ENCODE peak calls at places on chromosomes 7 and 10, in eight cellular contexts. D is fibroblast of lung; K is left ventricle myocardium inferior; U is uterus; C is CD8-positive, alpha-beta memory T cell; N is ovary; I is Peyer's patch; B is heart right ventricle. G is an unnamed sample.

GRCh38 chr10:88482220-88482619 is 100.9 kb downstream of the RNLS start:
- DNase-seq in D (no peak), C (no peak), N (no peak), K (no peak), I (no peak), U (no peak), B (no peak), G (no peak)

GRCh38 chr7:27184342-27185012 is 555 bp downstream of the HOXA11 start:
- DNase-seq in C (no peak), B (no peak), N (peak; percentile 21), K (no peak), D (peak; percentile 15), U (peak; percentile 51), I (peak; percentile 64), G (no peak)

GRCh38 chr10:61779950-61780659 is 117.4 kb downstream of the CABCOCO1 start:
- DNase-seq in U (peak; percentile 62), K (no peak), C (peak; percentile 0), N (no peak), B (peak; percentile 29), I (peak; percentile 62), D (peak; percentile 94), G (no peak)

GRCh38 chr7:37035631-37036030 is 311.3 kb upstream of the AOAH start:
- DNase-seq in D (no peak), B (no peak), I (no peak), U (no peak), K (no peak), N (no peak), C (no peak), G (no peak)

GRCh38 chr10:13338337-13339128 is 9.6 kb downstream of the SEPHS1 start:
- DNase-seq in U (no peak), K (no peak), I (no peak), C (no peak), D (peak; percentile 24), N (no peak), B (no peak), G (no peak)

GRCh38 chr10:17756557-17757208 is 4.7 kb downstream of the TMEM236 start:
- DNase-seq in B (no peak), C (no peak), K (no peak), N (no peak), U (no peak), I (no peak), D (no peak), G (no peak)

GRCh38 chr10:32893431-32893830 is 64.6 kb downstream of the ITGB1 start:
- DNase-seq in I (no peak), N (no peak), U (no peak), K (no peak), B (no peak), C (no peak), D (no peak), G (no peak)

GRCh38 chr7:20299647-20300312 is 30.9 kb upstream of the ITGB8 start:
- DNase-seq in N (no peak), D (peak; percentile 51), I (no peak), C (no peak), U (no peak), B (no peak), K (no peak), G (no peak)

GRCh38 chr10:30374353-30374752 is 25.3 kb upstream of the MTPAP start:
- DNase-seq in C (no peak), D (no peak), K (no peak), I (no peak), N (no peak), B (no peak), U (no peak), G (no peak)

GRCh38 chr7:47008461-47008860 is 573.5 kb downstream of the TNS3 start:
- DNase-seq in N (no peak), B (no peak), K (no peak), U (no peak), D (peak; percentile 10), C (no peak), I (no peak), G (no peak)

GRCh38 chr7:44236333-44236728 is 35.6 kb downstream of the YKT6 start:
- DNase-seq in I (no peak), N (no peak), K (no peak), C (no peak), U (no peak), B (no peak), D (no peak), G (no peak)

GRCh38 chr7:101021703-101022102 is 1.8 kb downstream of the MUC17 start:
- DNase-seq in B (no peak), N (no peak), K (no peak), C (no peak), I (peak; percentile 88), U (no peak), D (no peak), G (no peak)

GRCh38 chr7:22635349-22635748 is 91.7 kb upstream of the IL6 start:
- DNase-seq in N (no peak), U (no peak), I (no peak), K (no peak), B (no peak), D (no peak), C (no peak), G (no peak)

GRCh38 chr10:23493711-23494110 is 54.8 kb downstream of the OTUD1 start:
- DNase-seq in B (no peak), U (no peak), K (no peak), D (no peak), N (no peak), I (no peak), C (no peak), G (no peak)

DNA sequence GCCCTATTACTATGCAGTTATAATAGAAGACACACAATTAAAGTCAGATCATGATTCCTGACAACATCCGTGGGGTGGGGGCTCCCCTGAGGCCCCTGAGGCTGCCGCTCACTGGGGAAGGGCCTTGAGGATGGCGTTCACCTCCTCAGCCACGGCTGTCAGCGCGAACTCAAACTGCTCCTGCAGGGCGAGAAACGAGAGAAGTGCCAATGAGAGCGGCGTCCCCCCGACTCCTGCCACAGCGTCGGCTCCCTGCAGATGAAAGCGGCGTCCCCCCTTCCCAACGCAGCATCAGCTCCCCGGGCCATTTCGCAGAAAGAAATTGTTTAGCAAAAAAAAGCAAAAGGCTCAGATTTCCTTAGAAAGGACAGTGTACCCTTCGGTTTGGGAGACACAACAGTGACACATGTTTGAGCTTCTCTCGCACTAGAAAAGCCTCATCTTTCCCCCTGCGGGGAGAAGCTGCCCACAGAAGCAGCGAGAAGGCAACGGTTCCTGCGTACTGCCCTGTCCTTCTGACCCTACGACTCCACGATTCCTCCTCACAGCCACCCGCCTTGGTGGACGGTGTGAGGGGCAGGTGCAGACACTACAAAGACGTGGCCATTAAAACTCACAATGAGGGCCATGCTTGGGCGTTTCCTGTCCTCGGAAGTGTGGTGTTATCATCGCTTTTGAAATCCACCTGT is 203.9 kb downstream of the DNAJB6 start:
- DNase-seq in B (no peak), I (no peak), D (no peak), C (no peak), N (no peak), K (no peak), U (no peak), G (no peak)
- H3K9me3 ChIP-seq in B (no peaks in the 10 kb centered on the region), I (no peaks in the 10 kb centered on the region), D (no peaks in the 10 kb centered on the region), C (no peaks in the 10 kb centered on the region), N (no peaks in the 10 kb centered on the region), K (no peaks in the 10 kb centered on the region), U (no peaks in the 10 kb centered on the region), G (no peaks in the 10 kb centered on the region)

DNA sequence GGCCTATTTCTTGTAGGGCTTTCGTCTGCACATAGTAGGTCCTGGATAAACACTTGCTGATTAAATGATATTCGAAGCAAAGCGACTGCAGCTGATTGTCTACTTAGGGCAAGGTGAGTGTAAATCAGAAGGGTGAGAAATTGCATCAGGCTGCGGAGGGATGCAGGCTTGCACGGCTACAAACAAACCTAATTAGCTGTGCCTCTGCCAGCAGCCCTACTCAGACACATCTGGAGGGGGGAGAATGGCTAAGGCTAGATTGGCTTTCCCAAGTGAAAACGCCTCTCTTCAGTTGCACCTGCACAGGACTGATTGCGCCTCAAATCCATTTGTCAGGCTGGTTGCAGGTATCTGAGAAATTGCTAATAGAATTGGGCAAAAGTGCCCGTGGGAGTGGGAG is 247.5 kb downstream of the DPP6 start:
- DNase-seq in B (no peak), N (no peak), D (no peak), I (no peak), U (no peak), C (no peak), K (no peak), G (no peak)
- H3K9me3 ChIP-seq in B (no peaks in the 10 kb centered on the region), N (no peaks in the 10 kb centered on the region), D (no peaks in the 10 kb centered on the region), I (no peaks in the 10 kb centered on the region), U (no peaks in the 10 kb centered on the region), C (no peaks in the 10 kb centered on the region), K (no peaks in the 10 kb centered on the region), G (no peaks in the 10 kb centered on the region)

DNA sequence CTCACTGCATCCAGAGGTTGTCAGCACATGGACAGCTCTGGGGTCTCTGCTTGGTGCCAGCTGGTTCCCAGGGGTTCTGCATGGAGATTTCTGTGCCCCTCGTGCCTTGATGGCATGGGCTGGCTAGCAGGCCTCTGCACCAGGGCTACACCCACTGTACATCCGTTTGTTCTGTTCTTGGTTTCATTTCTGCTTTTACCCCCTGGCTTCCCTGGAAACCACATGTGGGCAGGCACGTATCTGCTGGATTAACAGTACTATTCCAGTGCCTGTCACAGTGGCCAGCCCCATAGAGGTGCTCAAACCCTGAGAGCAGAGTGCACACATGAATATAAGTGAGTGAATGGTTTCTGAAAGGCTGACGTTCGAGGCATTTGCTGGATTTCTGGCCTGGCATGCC is 207.2 kb upstream of the GPR26 start:
- DNase-seq in N (no peak), U (no peak), C (no peak), D (no peak), B (no peak), I (no peak), K (no peak), G (no peak)
- H3K9me3 ChIP-seq in N (no peaks in the 10 kb centered on the region), U (no peaks in the 10 kb centered on the region), C (no peaks in the 10 kb centered on the region), D (no peaks in the 10 kb centered on the region), B (no peaks in the 10 kb centered on the region), I (no peaks in the 10 kb centered on the region), K (no peaks in the 10 kb centered on the region), G (no peaks in the 10 kb centered on the region)

GRCh38 chr7:157903296-157903695 is 566.5 kb downstream of the DNAJB6 start:
- DNase-seq in I (no peak), B (no peak), K (no peak), N (no peak), U (no peak), C (no peak), D (no peak), G (no peak)

GRCh38 chr7:157904211-157904865 is 567.5 kb downstream of the DNAJB6 start:
- DNase-seq in U (no peak), D (no peak), K (no peak), N (no peak), I (no peak), C (no peak), B (no peak), G (no peak)

GRCh38 chr7:157905740-157906461 is 569.1 kb downstream of the DNAJB6 start:
- DNase-seq in N (no peak), D (no peak), U (no peak), C (no peak), B (peak; percentile 30), I (no peak), K (peak; percentile 52), G (no peak)

GRCh38 chr7:157904866-157905215 is 568.0 kb downstream of the DNAJB6 start:
- DNase-seq in B (no peak), I (no peak), N (no peak), D (no peak), U (no peak), C (no peak), K (no peak), G (peak; percentile 26)

DNA sequence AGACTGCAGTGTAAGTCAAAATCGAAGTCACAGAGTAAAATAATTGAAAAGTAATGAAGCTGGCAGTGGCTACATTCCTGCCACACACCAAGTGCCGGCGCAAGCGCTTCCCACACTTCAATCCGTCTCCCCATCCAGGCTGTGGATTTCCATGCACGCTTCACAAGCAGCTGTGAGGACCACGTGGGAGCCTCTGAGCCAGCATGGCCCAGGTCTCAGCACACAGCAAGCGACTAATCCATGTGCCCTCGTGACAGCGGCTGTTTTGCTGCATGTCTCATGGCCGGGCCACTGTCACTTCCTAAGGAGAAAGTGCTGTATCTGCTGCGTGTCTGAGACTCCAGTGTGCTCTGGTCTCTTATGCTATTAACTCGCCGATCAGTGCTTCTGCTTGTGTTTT is 566.9 kb downstream of the DNAJB6 start:
- DNase-seq in I (no peak), D (no peak), U (no peak), N (no peak), K (no peak), B (no peak), C (no peak), G (no peak)
- H3K9me3 ChIP-seq in I (no peaks in the 10 kb centered on the region), D (no peaks in the 10 kb centered on the region), U (no peaks in the 10 kb centered on the region), N (no peaks in the 10 kb centered on the region), K (no peaks in the 10 kb centered on the region), B (no peaks in the 10 kb centered on the region), C (no peaks in the 10 kb centered on the region), G (no peaks in the 10 kb centered on the region)

G was measured in right lobe of liver.